ENCODE peak calls at places on chromosomes 3 and 15, in five cellular contexts. I is HepG2, Q is WTC11, B is K562, Y is GM12878. F is an unnamed sample.

GRCh38 chr3:51985063-51985462 is 1.7 kb downstream of the ACY1 start:
- DNase-seq in I (no peak), B (no peak), Q (no peak), Y (no peak), F (no peak)

GRCh38 chr3:195181107-195181498 is 89.9 kb downstream of the XXYLT1 start:
- DNase-seq in Y (no peak), I (no peak), Q (no peak), B (no peak), F (no peak)

GRCh38 chr3:67630666-67631362 is 23.6 kb downstream of the SUCLG2 start:
- DNase-seq in B (no peak), I (no peak), Q (no peak), Y (no peak), F (no peak)

GRCh38 chr3:30747771-30748281 is 141.4 kb downstream of the TGFBR2 start:
- DNase-seq in B (no peak), Y (no peak), I (peak; percentile 55), Q (no peak), F (no peak)

GRCh38 chr15:49831206-49831965 is 210.5 kb downstream of the DTWD1 start:
- DNase-seq in Q (no peak), Y (no peak), I (no peak), B (no peak), F (no peak)

GRCh38 chr15:68000754-68001153 is 53.4 kb upstream of the PIAS1 start:
- DNase-seq in Y (no peak), I (no peak), B (no peak), Q (no peak), F (no peak)

GRCh38 chr3:53531749-53532148 is 37.3 kb downstream of the CACNA1D start:
- DNase-seq in I (no peak), Q (no peak), B (no peak), Y (no peak), F (no peak)

GRCh38 chr3:53375019-53375418 is 27.7 kb upstream of the DCP1A start:
- DNase-seq in B (peak; percentile 72), Q (peak; percentile 87), Y (no peak), I (peak; percentile 69), F (peak; percentile 27)

GRCh38 chr15:56356616-56357015 is 8.6 kb upstream of the TEX9 start:
- DNase-seq in Y (no peak), B (no peak), I (no peak), Q (no peak), F (no peak)

GRCh38 chr3:171049831-171050444 is 23.4 kb upstream of the SLC2A2 start:
- DNase-seq in Y (peak; percentile 34), Q (peak; percentile 73), I (peak; percentile 71), B (peak; percentile 29), F (peak; percentile 65)

GRCh38 chr3:150756491-150757059 is 6.4 kb downstream of the SIAH2 start:
- DNase-seq in Y (no peak), B (no peak), Q (no peak), I (no peak), F (no peak)

GRCh38 chr3:157175678-157176077 is 15.7 kb upstream of the CCNL1 start:
- DNase-seq in I (no peak), Q (no peak), B (peak; percentile 67), Y (no peak), F (no peak)

GRCh38 chr3:52051444-52051843 is 4.9 kb downstream of the DUSP7 start:
- DNase-seq in B (no peak), Q (no peak), Y (no peak), I (no peak), F (no peak)

GRCh38 chr3:148697311-148698189 is at the start of gene AGTR1:
- DNase-seq in I (no peak), B (no peak), Q (peak; percentile 79), Y (no peak), F (peak; percentile 23)

GRCh38 chr3:123949606-123950005 is 11.4 kb downstream of the CCDC14 start:
- DNase-seq in Y (no peak), B (no peak), I (no peak), Q (no peak), F (no peak)

GRCh38 chr3:65144791-65145355 is 457.1 kb upstream of the ADAMTS9 start:
- DNase-seq in B (no peak), Y (no peak), I (no peak), Q (no peak), F (no peak)

GRCh38 chr15:99547474-99547873 is 18.3 kb upstream of the MEF2A start:
- DNase-seq in Q (no peak), I (no peak), B (no peak), Y (no peak), F (no peak)

GRCh38 chr15:90659481-90659880 is 57.7 kb upstream of the BLM start:
- DNase-seq in Y (no peak), B (peak; percentile 43), I (no peak), Q (no peak), F (no peak)

GRCh38 chr3:189457201-189457607 is 174.0 kb upstream of the TP63 start:
- DNase-seq in I (no peak), B (no peak), Y (no peak), Q (no peak), F (no peak)

GRCh38 chr3:135017494-135017893 is 222.4 kb downstream of the EPHB1 start:
- DNase-seq in Q (no peak), Y (no peak), I (no peak), B (no peak), F (no peak)

GRCh38 chr3:76500746-76501275 is 539.1 kb upstream of the ROBO2 start:
- DNase-seq in B (no peak), I (no peak), Q (no peak), Y (no peak), F (no peak)

GRCh38 chr3:170321326-170322034 is 36.0 kb upstream of the SKIL start:
- DNase-seq in Q (no peak), Y (no peak), B (no peak), I (no peak), F (no peak)

GRCh38 chr3:49017646-49017977 is 768 bp downstream of the DALRD3 start:
- DNase-seq in Y (no peak), Q (no peak), B (peak; percentile 38), I (no peak), F (peak; percentile 61)

GRCh38 chr15:69346112-69346511 is 47.4 kb downstream of the PAQR5 start:
- DNase-seq in B (no peak), Q (no peak), I (no peak), Y (no peak), F (no peak)

GRCh38 chr15:32705450-32705849 is 12.4 kb upstream of the GREM1 start:
- DNase-seq in Y (no peak), I (no peak), Q (no peak), B (no peak), F (no peak)

GRCh38 chr3:37945407-37945802 is 45.2 kb upstream of the VILL start:
- DNase-seq in Y (no peak), I (no peak), Q (no peak), B (no peak), F (peak; percentile 37)

GRCh38 chr15:101613130-101614000 is 38.8 kb downstream of the TM2D3 start:
- DNase-seq in B (no peak), Q (no peak), I (peak; percentile 65), Y (no peak), F (no peak)
- TF ChIP-seq ATF2 in B (no peak), Q (no peak), I (peak; percentile 29), Y (no peak), F (no peak)

DNA sequence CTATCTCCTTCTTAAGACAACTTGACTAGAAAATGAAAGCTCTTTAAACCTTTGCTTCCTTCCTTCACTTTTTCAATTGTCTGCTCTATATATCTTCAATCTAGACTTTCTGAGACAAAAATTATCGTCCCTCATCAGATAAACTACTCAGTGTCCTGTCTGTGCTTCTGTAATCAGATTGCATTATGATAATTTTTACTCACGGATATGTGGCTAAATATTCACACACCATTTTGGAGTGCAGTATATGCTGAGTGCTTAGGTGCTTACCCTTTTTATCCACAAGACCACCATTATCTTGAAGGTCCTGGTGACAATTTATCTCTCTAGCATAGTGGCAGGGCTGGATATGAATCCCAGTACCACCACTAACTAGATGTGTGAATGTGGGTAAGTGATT is 1012.3 kb downstream of the TUSC7 start:
- DNase-seq in B (no peak), Y (no peak), I (no peak), Q (no peak), F (no peak)
- TF ChIP-seq ATF2 in B (no peak), Y (no peak), I (no peak), Q (no peak), F (no peak)

GRCh38 chr15:57949374-57949938 is 116.1 kb downstream of the ALDH1A2 start:
- DNase-seq in I (no peak), Q (no peak), Y (no peak), B (no peak), F (no peak)

GRCh38 chr15:57948554-57949289 is 116.8 kb downstream of the ALDH1A2 start:
- DNase-seq in Y (no peak), Q (no peak), I (no peak), B (no peak), F (no peak)

GRCh38 chr15:57946491-57947048 is 118.9 kb downstream of the ALDH1A2 start:
- DNase-seq in I (no peak), B (no peak), Y (no peak), Q (no peak), F (no peak)

GRCh38 chr15:57947282-57947681 is 118.2 kb downstream of the ALDH1A2 start:
- DNase-seq in Y (no peak), B (no peak), Q (no peak), I (no peak), F (no peak)

DNA sequence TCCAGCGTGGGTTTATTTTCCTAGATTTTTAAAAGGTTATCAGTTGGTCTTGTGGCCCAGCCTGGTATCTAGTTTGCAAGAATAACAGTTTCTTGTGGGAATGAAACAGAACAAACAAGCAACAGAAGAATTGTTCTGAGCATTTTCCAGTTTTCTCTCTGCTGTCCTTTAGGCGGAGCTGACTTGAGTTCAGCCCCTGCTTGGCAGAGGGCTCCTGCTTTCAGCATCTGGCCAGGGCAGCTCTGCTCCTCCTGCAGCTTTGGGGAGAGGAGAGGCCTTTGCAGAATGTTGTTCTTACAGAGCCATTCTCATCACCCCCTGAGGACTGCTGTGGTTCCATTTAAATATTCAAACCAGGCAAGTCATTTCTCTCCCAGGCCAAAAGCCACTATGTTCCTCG is 117.7 kb downstream of the ALDH1A2 start:
- DNase-seq in Q (peak; percentile 24), Y (no peak), I (no peak), B (no peak), F (no peak)
- TF ChIP-seq ATF2 in Q (no peak), Y (no peak), I (no peak), B (no peak), F (no peak)

GRCh38 chr15:64356443-64357040 is 569 bp upstream of the CSNK1G1 start:
- DNase-seq in B (no peak), I (peak; percentile 73), Q (no peak), Y (no peak), F (no peak)
- TF ChIP-seq ATF2 in B (no peak), I (no peak), Q (no peak), Y (no peak), F (no peak)

DNA sequence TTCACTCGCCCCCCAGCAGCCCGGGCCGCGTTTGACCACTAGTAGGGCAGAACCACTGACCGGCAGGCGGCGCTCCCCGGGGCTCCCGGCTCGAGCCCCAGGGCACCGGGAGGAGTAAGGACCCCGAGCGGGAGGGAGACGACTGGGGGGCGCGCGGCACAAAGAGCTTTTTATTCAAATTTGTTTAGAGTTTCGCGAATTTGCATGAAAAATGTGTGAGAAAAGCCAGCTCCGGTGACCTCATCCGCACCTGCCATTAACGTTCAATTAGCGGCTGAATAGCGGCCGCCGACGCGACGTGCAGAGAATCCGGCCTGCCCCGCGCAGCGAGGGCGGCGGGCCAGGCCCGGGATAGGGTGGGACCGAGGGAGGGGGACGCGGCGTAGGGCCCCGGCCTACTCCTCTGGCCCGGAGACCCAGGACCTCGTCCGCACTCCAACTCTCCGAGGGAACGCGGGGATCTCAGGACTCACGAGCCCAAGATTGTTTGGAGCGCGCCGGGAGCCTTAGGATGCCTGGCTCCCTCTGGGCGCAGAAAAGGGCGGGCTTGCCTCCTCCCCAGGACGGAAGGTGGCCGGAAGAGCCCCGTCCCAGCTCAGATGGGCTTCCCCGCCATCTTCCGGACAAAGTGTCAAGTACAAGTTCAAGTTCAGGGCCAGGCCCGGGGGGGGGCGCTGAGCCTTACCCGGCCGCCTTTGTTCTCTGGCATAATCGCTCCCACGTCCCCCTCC is 64.9 kb upstream of the POLG start:
- DNase-seq in Y (no peak), Q (peak; percentile 74), B (peak; percentile 89), I (no peak), F (no peak)
- TF ChIP-seq ATF2 in Y (no peak), Q (no peak), B (no peak), I (no peak), F (peak; percentile 47)

F was measured in H1.